ENCODE peak calls at places on chromosomes 12 and 14, in four cellular contexts. C is stimulated activated CD4-positive, alpha-beta T cell treated with anti-CD3 and anti-CD28 coated beads, Interleukin-1b, Interleukin-23, amount 100 ng/mL, for 1 hour; W is activated naive CD4-positive, alpha-beta T cell; R is renal cortical epithelial cell. D is an unnamed sample.

GRCh38 chr14:61462566-61463195 is 141.3 kb downstream of the PRKCH start:
- DNase-seq in R (no peak), C (no peak), W (no peak), D (peak)

GRCh38 chr12:127819066-127819465 is 447.9 kb upstream of the TMEM132C start:
- DNase-seq in C (no peak), R (no peak), W (no peak), D (no peak)

GRCh38 chr14:100336618-100337530 is 13.7 kb downstream of the SLC25A47 start:
- DNase-seq in W (no peak), R (no peak), C (no peak), D (no peak)

GRCh38 chr12:51721281-51721940 is 127.1 kb downstream of the FIGNL2 start:
- DNase-seq in W (no peak), C (peak), R (no peak), D (peak)

GRCh38 chr14:65850429-65851145 is 438.1 kb downstream of the FUT8 start:
- DNase-seq in C (peak), W (no peak), R (no peak), D (no peak)

GRCh38 chr14:90678846-90679362 is 137.3 kb downstream of the TTC7B start:
- DNase-seq in R (no peak), C (no peak), W (no peak), D (no peak)

GRCh38 chr12:109624467-109624866 is 50.9 kb downstream of the MVK start:
- DNase-seq in W (no peak), C (no peak), R (no peak), D (no peak)

GRCh38 chr14:24673534-24674203 is 39.7 kb upstream of the GZMB start:
- DNase-seq in C (no peak), W (no peak), R (no peak), D (no peak)

GRCh38 chr12:85310456-85311076 is 30.5 kb downstream of the ALX1 start:
- DNase-seq in W (no peak), R (peak), C (no peak), D (peak)

GRCh38 chr14:51929156-51929555 is 60.2 kb upstream of the RTRAF start:
- DNase-seq in W (no peak), R (no peak), C (no peak), D (no peak)

GRCh38 chr12:32679910-32680217 is 763 bp downstream of the DNM1L start:
- DNase-seq in R (no peak), C (no peak), W (no peak), D (no peak)

GRCh38 chr12:28563926-28564325 is 373.7 kb downstream of the CCDC91 start:
- DNase-seq in W (no peak), R (no peak), C (no peak), D (no peak)

GRCh38 chr14:54025661-54026060 is 69.0 kb upstream of the BMP4 start:
- DNase-seq in R (peak), W (no peak), C (no peak), D (peak)

GRCh38 chr14:87407344-87407743 is 585.6 kb downstream of the GALC start:
- DNase-seq in C (no peak), W (no peak), R (no peak), D (no peak)

GRCh38 chr12:72295744-72296143 is 23.6 kb downstream of the TRHDE start:
- DNase-seq in W (no peak), C (no peak), R (peak), D (peak)

GRCh38 chr12:6084261-6084968 is 40.1 kb downstream of the VWF start:
- DNase-seq in C (no peak), R (peak), W (no peak), D (peak)

D was measured in kidney tubule cell.